ENCODE peak calls at places on chromosomes 4 and X, in eight cellular contexts. One of them, this sample, is unnamed.

GRCh38 chrX:24498975-24499374 is 33.9 kb downstream of the PDK3 start:
- DNase-seq in HFFc6: no peak
- DNase-seq in nephron progenitor cell: no peak
- DNase-seq in ELR: peak
- DNase-seq in activated T-cell treated with anti-CD3 and anti-CD28 coated beads, Interleukin-2, amount 50 U/mL, for 48 hours: no peak
- DNase-seq in ureter: no peak
- DNase-seq in T-helper 9 cell: no peak
- DNase-seq in substantia nigra: no peak
- DNase-seq in this sample: no peak

GRCh38 chrX:148376342-148376741 is 124.1 kb upstream of the AFF2 start:
- DNase-seq in activated T-cell treated with anti-CD3 and anti-CD28 coated beads, Interleukin-2, amount 50 U/mL, for 48 hours: no peak
- DNase-seq in T-helper 9 cell: no peak
- DNase-seq in substantia nigra: no peak
- DNase-seq in ELR: no peak
- DNase-seq in HFFc6: no peak
- DNase-seq in nephron progenitor cell: no peak
- DNase-seq in ureter: no peak
- DNase-seq in this sample: no peak

GRCh38 chr4:73842696-73843095 is 6.2 kb downstream of the CXCL6 start:
- DNase-seq in activated T-cell treated with anti-CD3 and anti-CD28 coated beads, Interleukin-2, amount 50 U/mL, for 48 hours: no peak
- DNase-seq in T-helper 9 cell: no peak
- DNase-seq in ELR: no peak
- DNase-seq in HFFc6: no peak
- DNase-seq in ureter: no peak
- DNase-seq in nephron progenitor cell: no peak
- DNase-seq in substantia nigra: no peak
- DNase-seq in this sample: no peak

GRCh38 chrX:153520286-153520917 is 3.0 kb downstream of the ATP2B3 start:
- DNase-seq in HFFc6: no peak
- DNase-seq in ELR: no peak
- DNase-seq in substantia nigra: no peak
- DNase-seq in nephron progenitor cell: no peak
- DNase-seq in activated T-cell treated with anti-CD3 and anti-CD28 coated beads, Interleukin-2, amount 50 U/mL, for 48 hours: no peak
- DNase-seq in ureter: no peak
- DNase-seq in T-helper 9 cell: no peak
- DNase-seq in this sample: no peak

GRCh38 chr4:15777697-15778096 is 431 bp upstream of the CD38 start:
- DNase-seq in T-helper 9 cell: no peak
- DNase-seq in nephron progenitor cell: no peak
- DNase-seq in HFFc6: no peak
- DNase-seq in activated T-cell treated with anti-CD3 and anti-CD28 coated beads, Interleukin-2, amount 50 U/mL, for 48 hours: no peak
- DNase-seq in ELR: no peak
- DNase-seq in substantia nigra: no peak
- DNase-seq in ureter: no peak
- DNase-seq in this sample: no peak

GRCh38 chr4:83793481-83793880 is 257.6 kb downstream of the GPAT3 start:
- DNase-seq in substantia nigra: no peak
- DNase-seq in T-helper 9 cell: no peak
- DNase-seq in ELR: no peak
- DNase-seq in HFFc6: no peak
- DNase-seq in nephron progenitor cell: no peak
- DNase-seq in ureter: no peak
- DNase-seq in activated T-cell treated with anti-CD3 and anti-CD28 coated beads, Interleukin-2, amount 50 U/mL, for 48 hours: no peak
- DNase-seq in this sample: no peak

GRCh38 chr4:107210450-107211239 is 174.5 kb upstream of the DKK2 start:
- DNase-seq in T-helper 9 cell: no peak
- DNase-seq in ELR: peak
- DNase-seq in substantia nigra: no peak
- DNase-seq in ureter: no peak
- DNase-seq in nephron progenitor cell: no peak
- DNase-seq in activated T-cell treated with anti-CD3 and anti-CD28 coated beads, Interleukin-2, amount 50 U/mL, for 48 hours: no peak
- DNase-seq in HFFc6: peak
- DNase-seq in this sample: no peak

GRCh38 chr4:41331224-41331623 is 74.5 kb downstream of the UCHL1 start:
- DNase-seq in ureter: no peak
- DNase-seq in HFFc6: no peak
- DNase-seq in T-helper 9 cell: no peak
- DNase-seq in activated T-cell treated with anti-CD3 and anti-CD28 coated beads, Interleukin-2, amount 50 U/mL, for 48 hours: no peak
- DNase-seq in ELR: no peak
- DNase-seq in nephron progenitor cell: no peak
- DNase-seq in substantia nigra: no peak
- DNase-seq in this sample: no peak

GRCh38 chr4:131426023-131426758 is 1722.9 kb upstream of the PCDH10 start:
- DNase-seq in activated T-cell treated with anti-CD3 and anti-CD28 coated beads, Interleukin-2, amount 50 U/mL, for 48 hours: no peak
- DNase-seq in nephron progenitor cell: no peak
- DNase-seq in ELR: no peak
- DNase-seq in ureter: no peak
- DNase-seq in HFFc6: no peak
- DNase-seq in T-helper 9 cell: no peak
- DNase-seq in substantia nigra: no peak
- DNase-seq in this sample: no peak

GRCh38 chr4:106690487-106690886 is 321.9 kb upstream of the GIMD1 start:
- DNase-seq in nephron progenitor cell: no peak
- DNase-seq in ureter: no peak
- DNase-seq in substantia nigra: no peak
- DNase-seq in HFFc6: peak
- DNase-seq in ELR: peak
- DNase-seq in T-helper 9 cell: no peak
- DNase-seq in activated T-cell treated with anti-CD3 and anti-CD28 coated beads, Interleukin-2, amount 50 U/mL, for 48 hours: no peak
- DNase-seq in this sample: peak

GRCh38 chr4:170979736-170980135 is 833.5 kb upstream of the GALNTL6 start:
- DNase-seq in HFFc6: no peak
- DNase-seq in nephron progenitor cell: no peak
- DNase-seq in substantia nigra: no peak
- DNase-seq in T-helper 9 cell: no peak
- DNase-seq in ELR: peak
- DNase-seq in ureter: no peak
- DNase-seq in activated T-cell treated with anti-CD3 and anti-CD28 coated beads, Interleukin-2, amount 50 U/mL, for 48 hours: no peak
- DNase-seq in this sample: no peak